ENCODE peak calls at places on chromosome 11, in eight cellular contexts. M, X, N, S, B, H, C and Y are unnamed samples.

GRCh38 chr11:11306855-11307254 is 46.2 kb downstream of the CSNK2A3 start:
- DNase-seq in N (no peak), S (no peak), M (no peak), C (no peak), H (no peak), X (no peak), B (no peak), Y (peak; percentile 37)

GRCh38 chr11:94171693-94172440 is 43.2 kb downstream of the PANX1 start:
- DNase-seq in C (no peak), X (no peak), N (peak; percentile 67), M (no peak), H (peak; percentile 3), S (peak; percentile 42), B (peak; percentile 42), Y (peak; percentile 50)

GRCh38 chr11:11691296-11692141 is 69.7 kb upstream of the GALNT18 start:
- DNase-seq in H (no peak), S (no peak), N (no peak), C (peak; percentile 10), B (no peak), X (no peak), M (peak; percentile 17), Y (no peak)

GRCh38 chr11:34243620-34244493 is 114.0 kb downstream of the ABTB2 start:
- DNase-seq in C (no peak), S (peak; percentile 63), N (peak; percentile 73), X (peak; percentile 52), B (no peak), M (no peak), H (peak; percentile 19), Y (peak; percentile 77)

GRCh38 chr11:898540-899190 is 11.9 kb downstream of the CHID1 start:
- DNase-seq in X (no peak), S (no peak), H (no peak), N (peak; percentile 28), C (no peak), B (peak; percentile 43), M (no peak), Y (no peak)

GRCh38 chr11:102467080-102467708 is 14.6 kb upstream of the TMEM123 start:
- DNase-seq in S (no peak), H (no peak), C (no peak), N (no peak), B (no peak), X (no peak), M (no peak), Y (no peak)

GRCh38 chr11:104583857-104584256 is 314.4 kb downstream of the CASP12 start:
- DNase-seq in N (no peak), S (no peak), C (no peak), X (no peak), M (no peak), H (no peak), B (no peak), Y (no peak)

GRCh38 chr11:132311703-132312102 is 941.3 kb downstream of the NTM start:
- DNase-seq in M (no peak), C (no peak), X (no peak), B (no peak), S (no peak), H (no peak), N (no peak), Y (no peak)

GRCh38 chr11:37394236-37394870 is 796.3 kb upstream of the RAG2 start:
- DNase-seq in B (no peak), X (no peak), C (no peak), N (no peak), S (no peak), M (no peak), H (no peak), Y (no peak)

GRCh38 chr11:12029738-12030363 is 21.4 kb upstream of the DKK3 start:
- DNase-seq in N (peak; percentile 82), C (no peak), B (no peak), X (no peak), H (no peak), S (no peak), M (no peak), Y (peak; percentile 65)

GRCh38 chr11:104254347-104254746 is 90.4 kb upstream of the PDGFD start:
- DNase-seq in S (peak; percentile 42), B (peak; percentile 68), X (no peak), N (peak; percentile 6), M (peak; percentile 13), H (no peak), C (no peak), Y (no peak)

GRCh38 chr11:69711824-69712801 is 8.3 kb upstream of the FGF19 start:
- DNase-seq in B (no peak), N (no peak), X (peak; percentile 13), S (no peak), C (no peak), H (no peak), M (no peak), Y (no peak)

GRCh38 chr11:74707602-74708510 is 23.4 kb downstream of the CHRDL2 start:
- DNase-seq in N (no peak), S (no peak), H (no peak), M (no peak), C (no peak), X (no peak), B (no peak), Y (no peak)

GRCh38 chr11:72352859-72353551 is 81.3 kb downstream of the CLPB start:
- DNase-seq in S (no peak), C (no peak), H (no peak), N (peak; percentile 91), M (no peak), B (peak; percentile 91), X (no peak), Y (peak; percentile 85)

GRCh38 chr11:59216654-59217640 is 4.2 kb upstream of the MPEG1 start:
- DNase-seq in N (peak; percentile 21), S (peak; percentile 78), C (no peak), H (no peak), M (no peak), X (no peak), B (no peak), Y (peak; percentile 67)

GRCh38 chr11:38553033-38553432 is 1955.0 kb upstream of the RAG2 start:
- DNase-seq in M (no peak), H (no peak), C (no peak), N (no peak), B (no peak), X (no peak), S (no peak), Y (no peak)